ENCODE peak calls at places on chromosomes 4 and X, in six cellular contexts. K is GM23248, H is coronary artery, S is spleen, R is lower lobe of right lung, V is cardiac fibroblast. I is an unnamed sample.

GRCh38 chr4:6733358-6734164 is 17.6 kb downstream of the BLOC1S4 start:
- DNase-seq in K (no peak), H (no peak), S (no peak), R (no peak), V (no peak), I (no peak)

GRCh38 chr4:122705035-122705434 is 27.5 kb upstream of the BBS12 start:
- DNase-seq in K (no peak), H (no peak), S (no peak), R (no peak), V (no peak), I (no peak)

GRCh38 chr4:151584101-151584500 is 175.1 kb downstream of the FHIP1A start:
- DNase-seq in K (no peak), H (no peak), S (no peak), R (no peak), V (no peak), I (no peak)

GRCh38 chr4:95085118-95085833 is 327.5 kb downstream of the BMPR1B start:
- DNase-seq in K (no peak), H (no peak), S (no peak), R (no peak), V (no peak), I (no peak)

GRCh38 chr4:10186228-10187214 is 69.9 kb upstream of the WDR1 start:
- DNase-seq in K (peak), H (no peak), S (no peak), R (no peak), V (peak), I (peak)

GRCh38 chr4:41647368-41647767 is 101.2 kb downstream of the PHOX2B start:
- DNase-seq in K (no peak), H (no peak), S (no peak), R (no peak), V (no peak), I (no peak)

GRCh38 chrX:120568047-120568446 is 7.3 kb upstream of the CUL4B start:
- DNase-seq in K (no peak), H (no peak), S (no peak), R (no peak), V (no peak), I (no peak)

GRCh38 chr4:26191353-26191752 is 129.5 kb upstream of the RBPJ start:
- DNase-seq in K (no peak), H (no peak), S (no peak), R (no peak), V (no peak), I (no peak)

GRCh38 chr4:182925298-182925738 is 8.1 kb upstream of the DCTD start:
- DNase-seq in K (peak), H (no peak), S (peak), R (peak), V (peak), I (peak)

GRCh38 chr4:182808673-182809416 is 108.3 kb downstream of the DCTD start:
- DNase-seq in K (peak), H (no peak), S (no peak), R (no peak), V (no peak), I (no peak)

GRCh38 chrX:102917801-102918200 is 19.3 kb upstream of the RAB40AL start:
- DNase-seq in K (no peak), H (no peak), S (no peak), R (no peak), V (no peak), I (peak)

GRCh38 chr4:11467931-11468330 is 39.2 kb upstream of the HS3ST1 start:
- DNase-seq in K (no peak), H (no peak), S (no peak), R (no peak), V (no peak), I (no peak)

GRCh38 chr4:155430895-155431467 is 54.2 kb upstream of the MAP9 start:
- DNase-seq in K (no peak), H (no peak), S (no peak), R (no peak), V (no peak), I (no peak)

GRCh38 chr4:38994135-38994534 is 38.1 kb downstream of the TMEM156 start:
- DNase-seq in K (no peak), H (no peak), S (no peak), R (no peak), V (no peak), I (no peak)

GRCh38 chr4:8500966-8501365 is 60.4 kb downstream of the TRMT44 start:
- DNase-seq in K (no peak), H (no peak), S (no peak), R (no peak), V (no peak), I (no peak)

GRCh38 chrX:13487731-13488505 is 81.5 kb upstream of the EGFL6 start:
- DNase-seq in K (peak), H (no peak), S (no peak), R (no peak), V (peak), I (peak)

GRCh38 chr4:122218762-122219161 is 66.6 kb downstream of the BLTP1 start:
- DNase-seq in K (peak), H (no peak), S (no peak), R (no peak), V (peak), I (no peak)

GRCh38 chrX:38233891-38234807 is 13.5 kb upstream of the SRPX start:
- DNase-seq in K (peak), H (no peak), S (no peak), R (no peak), V (peak), I (no peak)

GRCh38 chr4:47667552-47667951 is 170.3 kb downstream of the CORIN start:
- DNase-seq in K (peak), H (no peak), S (no peak), R (no peak), V (no peak), I (no peak)

GRCh38 chr4:152591361-152591760 is 55.5 kb upstream of the FBXW7 start:
- DNase-seq in K (peak), H (no peak), S (peak), R (peak), V (peak), I (peak)

DNA sequence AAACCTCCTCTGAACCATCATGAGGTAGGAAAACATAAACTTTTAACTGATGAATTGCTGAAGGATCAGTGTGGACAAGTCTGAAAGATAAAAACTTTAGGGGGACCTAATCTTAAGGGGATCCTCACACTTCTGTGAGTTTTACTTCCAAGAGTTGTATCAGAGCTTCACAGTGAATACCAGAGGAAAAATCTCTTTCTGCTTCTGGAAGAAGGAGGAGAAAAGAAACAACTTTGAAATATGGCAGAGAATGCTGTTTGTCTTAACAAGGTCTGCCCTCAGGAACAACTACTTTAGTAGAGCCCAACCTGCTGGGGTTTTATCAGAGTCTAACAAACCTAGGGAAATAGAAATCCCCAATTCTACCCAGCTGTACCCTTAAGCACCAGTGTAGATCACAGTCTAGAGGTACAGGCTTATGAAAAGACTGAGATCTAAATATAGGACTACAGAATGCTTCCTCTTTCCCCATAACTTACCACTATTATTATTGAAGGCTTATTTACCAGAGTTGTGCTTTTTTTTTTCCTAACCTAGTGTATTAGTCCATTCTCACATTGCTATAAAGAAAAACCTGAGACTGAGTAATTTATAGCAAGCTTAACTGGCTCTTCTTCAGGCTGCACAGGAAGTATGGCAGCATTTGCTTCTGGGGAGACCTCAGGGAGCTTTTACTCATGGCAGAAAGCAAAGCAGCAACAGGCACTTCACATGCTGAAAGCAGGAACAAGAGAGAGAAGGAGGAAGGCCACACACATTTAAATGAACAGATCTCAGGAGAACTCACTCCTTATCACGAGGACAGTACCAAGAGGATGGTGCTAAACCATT is 167.9 kb downstream of the CAMK2D start:
- DNase-seq in K (no peak), H (no peak), S (no peak), R (no peak), V (no peak), I (no peak)
- H3K4me3 ChIP-seq in K (no peak), H (no peak), S (no peak), R (no peak), V (no peak), I (no peak)

GRCh38 chr4:71050809-71051208 is 57.4 kb downstream of the DCK start:
- DNase-seq in K (peak), H (no peak), S (no peak), R (no peak), V (peak), I (no peak)

GRCh38 chr4:71049395-71049794 is 55.9 kb downstream of the DCK start:
- DNase-seq in K (no peak), H (no peak), S (no peak), R (no peak), V (no peak), I (no peak)

DNA sequence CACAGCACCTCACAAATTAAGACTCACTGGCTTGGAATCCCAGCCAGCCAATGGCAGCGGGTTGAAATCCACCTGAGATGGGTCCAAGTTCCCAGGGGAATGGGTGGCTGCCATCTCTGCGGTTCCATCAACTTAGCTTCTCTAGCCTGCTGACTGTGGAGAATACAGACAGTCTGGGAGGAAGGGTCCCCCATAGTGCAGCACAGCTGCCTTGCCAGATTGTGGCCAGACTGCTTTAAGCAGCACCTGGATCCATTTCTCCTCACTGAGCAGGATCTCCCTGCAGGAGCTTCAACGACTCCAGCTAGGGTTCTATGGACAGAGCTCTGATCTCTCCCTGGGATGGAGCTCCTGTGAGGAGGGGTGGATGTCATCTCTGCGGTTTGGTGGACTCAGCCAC is 51.8 kb downstream of the DCK start:
- DNase-seq in K (no peak), H (no peak), S (no peak), R (no peak), V (no peak), I (no peak)
- H3K4me3 ChIP-seq in K (no peak), H (no peak), S (no peak), R (no peak), V (no peak), I (no peak)

DNA sequence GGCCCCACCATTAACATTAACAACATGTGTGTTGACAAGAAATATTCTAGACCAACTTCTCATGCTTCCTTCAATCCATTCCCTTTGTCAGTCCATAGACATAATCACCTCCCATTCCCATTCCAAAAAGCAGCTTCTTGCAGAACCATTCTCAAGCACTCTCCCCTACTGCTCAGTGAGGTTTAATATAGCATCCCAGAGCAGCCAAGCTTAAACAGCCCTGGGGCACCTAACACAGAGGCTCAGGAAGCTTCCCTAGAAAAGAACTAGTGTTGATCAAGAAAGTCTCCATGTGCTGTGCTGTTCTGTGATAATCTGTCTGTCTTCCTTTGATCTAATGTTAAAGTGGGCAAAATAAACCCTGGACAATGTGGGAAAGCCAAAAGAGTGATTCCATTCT is 174.2 kb upstream of the NOCT start:
- DNase-seq in K (no peak), H (no peak), S (no peak), R (no peak), V (no peak), I (no peak)
- H3K4me3 ChIP-seq in K (no peak), H (no peak), S (no peak), R (no peak), V (no peak), I (no peak)

DNA sequence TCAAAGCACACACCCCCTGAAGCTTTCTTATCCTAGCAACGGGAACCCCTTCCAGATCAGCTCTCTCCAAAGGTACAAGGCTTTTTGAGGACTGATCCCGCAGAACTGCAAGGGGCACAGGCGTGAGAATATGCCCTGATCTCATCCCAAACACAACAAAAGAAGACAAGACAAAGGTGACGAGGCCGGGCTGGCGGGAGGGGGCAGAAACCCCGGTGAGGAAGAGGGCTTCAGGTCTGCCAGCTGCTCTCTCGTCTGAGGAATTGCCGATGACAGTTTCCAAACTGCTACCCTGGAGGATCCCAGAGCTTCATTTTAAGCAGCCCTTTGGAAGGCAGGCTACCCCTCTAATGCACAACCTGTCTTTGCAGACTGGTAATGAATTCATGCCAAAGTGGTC is 3.4 kb downstream of the HCFC1 start:
- DNase-seq in K (no peak), H (no peak), S (no peak), R (no peak), V (no peak), I (no peak)
- H3K4me3 ChIP-seq in K (peak), H (peak), S (peak), R (peak), V (peak), I (peak)

GRCh38 chrX:130552444-130553073 is 150.8 kb downstream of the RBMX2 start:
- DNase-seq in K (no peak), H (no peak), S (no peak), R (no peak), V (no peak), I (no peak)
- H3K4me3 ChIP-seq in K (no peak), H (no peak), S (no peak), R (no peak), V (no peak), I (no peak)

I was measured in WERI-Rb-1.